ENCODE peak calls at places on chromosomes 13 and 19, in six cellular contexts. T is amniotic stem cell, N is epithelial cell of prostate, O is NCI-H1092 treated with DMSO at 0.1 percent for 48 hours, L is body of pancreas, A is HS-5. E is an unnamed sample.

GRCh38 chr13:26498524-26499208 is 58.8 kb upstream of the WASF3 start:
- DNase-seq in L (no peak), O (no peak), N (no peak), A (no peak), T (no peak), E (no peak)

GRCh38 chr13:109989155-109989554 is 202.8 kb upstream of the IRS2 start:
- DNase-seq in N (no peak), L (no peak), O (no peak), A (no peak), T (no peak), E (no peak)

GRCh38 chr13:28459911-28460310 is 35.0 kb downstream of the FLT1 start:
- DNase-seq in A (no peak), N (no peak), O (no peak), T (no peak), L (no peak), E (no peak)

GRCh38 chr19:4233282-4233853 is 4.0 kb downstream of the EBI3 start:
- DNase-seq in L (peak), O (peak), A (no peak), N (no peak), T (no peak), E (no peak)

GRCh38 chr19:32658075-32658474 is 16.9 kb downstream of the ANKRD27 start:
- DNase-seq in T (no peak), L (no peak), N (no peak), A (no peak), O (no peak), E (no peak)

GRCh38 chr13:78816154-78816553 is 157.2 kb upstream of the OBI1 start:
- DNase-seq in N (no peak), T (no peak), L (no peak), O (no peak), A (no peak), E (no peak)

GRCh38 chr13:30091035-30091434 is 216.3 kb downstream of the KATNAL1 start:
- DNase-seq in L (no peak), T (no peak), O (no peak), A (no peak), N (no peak), E (no peak)

GRCh38 chr19:19860756-19861390 is 4.8 kb upstream of the ZNF253 start:
- DNase-seq in A (no peak), T (no peak), O (no peak), L (peak), N (no peak), E (no peak)

GRCh38 chr13:58843567-58843966 is 1212.0 kb downstream of the PCDH17 start:
- DNase-seq in L (no peak), T (no peak), A (no peak), O (no peak), N (no peak), E (no peak)

GRCh38 chr19:14542721-14543328 is 13.4 kb downstream of the TECR start:
- DNase-seq in O (no peak), T (no peak), N (no peak), L (no peak), A (no peak), E (no peak)

GRCh38 chr19:40217027-40217810 is 965 bp downstream of the TTC9B start:
- DNase-seq in A (no peak), O (no peak), L (peak), N (no peak), T (no peak), E (no peak)

GRCh38 chr19:2432131-2432848 is 4.9 kb upstream of the TIMM13 start:
- DNase-seq in O (no peak), A (no peak), T (no peak), N (no peak), L (no peak), E (no peak)

GRCh38 chr13:82147526-82147925 is 1734.7 kb downstream of the SLITRK1 start:
- DNase-seq in N (no peak), O (no peak), A (no peak), T (no peak), L (no peak), E (no peak)

GRCh38 chr13:99894105-99894504 is 77.5 kb downstream of the ZIC5 start:
- DNase-seq in L (no peak), A (no peak), T (no peak), O (no peak), N (no peak), E (no peak)

GRCh38 chr13:107808388-107808787 is 406.9 kb downstream of the LIG4 start:
- DNase-seq in A (no peak), N (no peak), T (no peak), O (no peak), L (no peak), E (no peak)

GRCh38 chr13:23359882-23360281 is 73.6 kb downstream of the SACS start:
- DNase-seq in N (no peak), O (no peak), A (no peak), T (no peak), L (no peak), E (no peak)

GRCh38 chr19:16581971-16582343 is 9.7 kb upstream of the SLC35E1 start:
- DNase-seq in N (no peak), T (no peak), O (no peak), A (no peak), L (no peak), E (no peak)

GRCh38 chr13:73932091-73932490 is 202.1 kb downstream of the KLF12 start:
- DNase-seq in A (no peak), N (no peak), O (no peak), L (no peak), T (no peak), E (no peak)

GRCh38 chr13:23510544-23510916 is 59.7 kb upstream of the TNFRSF19 start:
- DNase-seq in O (no peak), N (peak), L (no peak), T (no peak), A (no peak), E (no peak)

GRCh38 chr13:110815471-110816204 is 99.2 kb downstream of the ANKRD10 start:
- DNase-seq in T (no peak), A (no peak), O (peak), N (peak), L (no peak), E (no peak)

GRCh38 chr19:47423203-47423882 is 4.0 kb upstream of the MEIS3 start:
- DNase-seq in T (no peak), L (no peak), A (no peak), N (no peak), O (no peak), E (no peak)

GRCh38 chr19:1904385-1905070 is 671 bp upstream of the ADAT3 start:
- DNase-seq in A (no peak), T (no peak), N (peak), L (peak), O (no peak), E (peak)

GRCh38 chr13:94480672-94481145 is 1.2 kb upstream of the DCT start:
- DNase-seq in N (no peak), T (no peak), O (peak), A (no peak), L (no peak), E (peak)

GRCh38 chr13:33745370-33746324 is 72.3 kb upstream of the RFC3 start:
- DNase-seq in O (peak), L (peak), T (no peak), N (no peak), A (no peak), E (no peak)

E was measured in HL-60.